ENCODE peak calls at places on chromosome 19, in six cellular contexts. One of them, this sample, is unnamed.

GRCh38 chr19:31110331-31110730 is 238.9 kb downstream of the TSHZ3 start:
- DNase-seq in IMR-90: peak; percentile 45
- DNase-seq in neuronal stem cell: no peak
- DNase-seq in H9: peak; percentile 59
- DNase-seq in H1: peak; percentile 9
- DNase-seq in trophoblast cell: peak; percentile 18
- DNase-seq in this sample: peak; percentile 41

GRCh38 chr19:3136684-3137055 is 837 bp downstream of the GNA15 start:
- DNase-seq in IMR-90: no peak
- DNase-seq in neuronal stem cell: no peak
- DNase-seq in H9: no peak
- DNase-seq in H1: no peak
- DNase-seq in trophoblast cell: peak; percentile 82
- DNase-seq in this sample: no peak

GRCh38 chr19:43438291-43439162 is 23.8 kb downstream of the TEX101 start:
- DNase-seq in IMR-90: peak; percentile 67
- DNase-seq in neuronal stem cell: no peak
- DNase-seq in H9: no peak
- DNase-seq in H1: no peak
- DNase-seq in trophoblast cell: peak; percentile 92
- DNase-seq in this sample: no peak

GRCh38 chr19:39705578-39706188 is 1.4 kb downstream of the LGALS14 start:
- DNase-seq in IMR-90: no peak
- DNase-seq in neuronal stem cell: no peak
- DNase-seq in H9: no peak
- DNase-seq in H1: no peak
- DNase-seq in trophoblast cell: no peak
- DNase-seq in this sample: no peak

GRCh38 chr19:12788025-12788681 is 3.1 kb upstream of the JUNB start:
- DNase-seq in IMR-90: no peak
- DNase-seq in neuronal stem cell: no peak
- DNase-seq in H9: no peak
- DNase-seq in H1: no peak
- DNase-seq in trophoblast cell: no peak
- DNase-seq in this sample: peak; percentile 58

GRCh38 chr19:1469200-1469935 is 9.6 kb downstream of the C19orf25 start:
- DNase-seq in IMR-90: no peak
- DNase-seq in neuronal stem cell: no peak
- DNase-seq in H9: no peak
- DNase-seq in H1: no peak
- DNase-seq in trophoblast cell: no peak
- DNase-seq in this sample: no peak

GRCh38 chr19:12984143-12984627 is 11.1 kb upstream of the NFIX start:
- DNase-seq in IMR-90: no peak
- DNase-seq in neuronal stem cell: no peak
- DNase-seq in H9: peak; percentile 20
- DNase-seq in H1: no peak
- DNase-seq in trophoblast cell: no peak
- DNase-seq in this sample: no peak

GRCh38 chr19:16902545-16902944 is 13.7 kb downstream of the F2RL3 start:
- DNase-seq in IMR-90: no peak
- DNase-seq in neuronal stem cell: no peak
- DNase-seq in H9: no peak
- DNase-seq in H1: no peak
- DNase-seq in trophoblast cell: no peak
- DNase-seq in this sample: no peak

GRCh38 chr19:14322889-14323463 is 58.3 kb upstream of the ADGRE5 start:
- DNase-seq in IMR-90: no peak
- DNase-seq in neuronal stem cell: no peak
- DNase-seq in H9: no peak
- DNase-seq in H1: no peak
- DNase-seq in trophoblast cell: no peak
- DNase-seq in this sample: no peak

GRCh38 chr19:13588953-13589833 is 82.9 kb upstream of the CACNA1A start:
- DNase-seq in IMR-90: peak; percentile 41
- DNase-seq in neuronal stem cell: peak; percentile 71
- DNase-seq in H9: peak; percentile 86
- DNase-seq in H1: peak; percentile 36
- DNase-seq in trophoblast cell: peak; percentile 82
- DNase-seq in this sample: peak; percentile 51

GRCh38 chr19:43465468-43466120 is at the start of gene LYPD3:
- DNase-seq in IMR-90: peak; percentile 31
- DNase-seq in neuronal stem cell: no peak
- DNase-seq in H9: peak; percentile 84
- DNase-seq in H1: no peak
- DNase-seq in trophoblast cell: peak; percentile 98
- DNase-seq in this sample: peak; percentile 33

GRCh38 chr19:45251452-45252354 is 632 bp downstream of the MARK4 start:
- DNase-seq in IMR-90: no peak
- DNase-seq in neuronal stem cell: no peak
- DNase-seq in H9: no peak
- DNase-seq in H1: no peak
- DNase-seq in trophoblast cell: no peak
- DNase-seq in this sample: peak; percentile 41

GRCh38 chr19:11480927-11481776 is at the start of gene ELAVL3:
- DNase-seq in IMR-90: no peak
- DNase-seq in neuronal stem cell: no peak
- DNase-seq in H9: peak; percentile 67
- DNase-seq in H1: no peak
- DNase-seq in trophoblast cell: no peak
- DNase-seq in this sample: peak; percentile 5

GRCh38 chr19:45187421-45188100 is 9.0 kb downstream of the BLOC1S3 start:
- DNase-seq in IMR-90: no peak
- DNase-seq in neuronal stem cell: no peak
- DNase-seq in H9: peak; percentile 63
- DNase-seq in H1: no peak
- DNase-seq in trophoblast cell: peak; percentile 64
- DNase-seq in this sample: no peak

GRCh38 chr19:40691421-40692211 is 1.2 kb upstream of the NUMBL start:
- DNase-seq in IMR-90: no peak
- DNase-seq in neuronal stem cell: no peak
- DNase-seq in H9: peak; percentile 55
- DNase-seq in H1: no peak
- DNase-seq in trophoblast cell: no peak
- DNase-seq in this sample: peak; percentile 9

GRCh38 chr19:2589441-2589840 is 113.1 kb downstream of the GNG7 start:
- DNase-seq in IMR-90: no peak
- DNase-seq in neuronal stem cell: no peak
- DNase-seq in H9: no peak
- DNase-seq in H1: no peak
- DNase-seq in trophoblast cell: no peak
- DNase-seq in this sample: no peak

GRCh38 chr19:12825259-12826131 is 8.9 kb downstream of the RTBDN start:
- DNase-seq in IMR-90: no peak
- DNase-seq in neuronal stem cell: no peak
- DNase-seq in H9: peak; percentile 93
- DNase-seq in H1: no peak
- DNase-seq in trophoblast cell: peak; percentile 42
- DNase-seq in this sample: peak; percentile 39

GRCh38 chr19:49430172-49430677 is 5.0 kb downstream of the GFY start:
- DNase-seq in IMR-90: no peak
- DNase-seq in neuronal stem cell: no peak
- DNase-seq in H9: no peak
- DNase-seq in H1: no peak
- DNase-seq in trophoblast cell: no peak
- DNase-seq in this sample: no peak
- H2AFZ ChIP-seq in IMR-90: no peak overlapping the region
- H2AFZ ChIP-seq in neuronal stem cell: no peak overlapping the region
- H2AFZ ChIP-seq in H9: no peak overlapping the region
- H2AFZ ChIP-seq in H1: no peak overlapping the region
- H2AFZ ChIP-seq in trophoblast cell: no peak overlapping the region
- H2AFZ ChIP-seq in this sample: no peak overlapping the region

GRCh38 chr19:22616659-22617058 is 17.5 kb upstream of the ZNF492 start:
- DNase-seq in IMR-90: no peak
- DNase-seq in neuronal stem cell: no peak
- DNase-seq in H9: no peak
- DNase-seq in H1: no peak
- DNase-seq in trophoblast cell: no peak
- DNase-seq in this sample: no peak

GRCh38 chr19:22609630-22610029 is 24.5 kb upstream of the ZNF492 start:
- DNase-seq in IMR-90: no peak
- DNase-seq in neuronal stem cell: no peak
- DNase-seq in H9: no peak
- DNase-seq in H1: no peak
- DNase-seq in trophoblast cell: no peak
- DNase-seq in this sample: no peak

GRCh38 chr19:22608441-22608840 is 25.7 kb upstream of the ZNF492 start:
- DNase-seq in IMR-90: no peak
- DNase-seq in neuronal stem cell: no peak
- DNase-seq in H9: no peak
- DNase-seq in H1: no peak
- DNase-seq in trophoblast cell: no peak
- DNase-seq in this sample: no peak

GRCh38 chr19:22610121-22610520 is 24.0 kb upstream of the ZNF492 start:
- DNase-seq in IMR-90: no peak
- DNase-seq in neuronal stem cell: no peak
- DNase-seq in H9: no peak
- DNase-seq in H1: no peak
- DNase-seq in trophoblast cell: no peak
- DNase-seq in this sample: no peak

DNA sequence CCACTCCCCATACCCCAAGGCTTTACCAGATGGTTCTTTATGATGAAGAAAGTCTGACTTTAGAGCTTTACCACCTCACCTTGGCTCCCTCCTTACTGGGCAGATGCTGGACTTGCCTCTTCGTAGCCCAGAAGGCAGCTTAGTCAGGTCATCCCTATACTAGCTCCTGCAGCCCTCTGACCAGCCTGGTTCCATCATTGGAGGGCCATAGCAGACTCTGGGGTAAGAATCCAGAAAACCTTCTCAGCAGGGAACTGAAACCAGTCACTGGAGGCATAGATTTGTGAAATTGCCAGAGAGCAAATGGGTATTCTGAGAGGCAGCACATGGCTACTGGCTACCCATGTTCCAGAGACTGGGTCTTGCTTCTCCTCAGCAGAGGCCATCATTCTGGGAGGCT is 21.8 kb upstream of the ZNF492 start:
- DNase-seq in IMR-90: no peak
- DNase-seq in neuronal stem cell: no peak
- DNase-seq in H9: no peak
- DNase-seq in H1: no peak
- DNase-seq in trophoblast cell: no peak
- DNase-seq in this sample: no peak
- H3K9me3 ChIP-seq in IMR-90: peaks cover 38% of the 10 kb centered on the region
- H3K9me3 ChIP-seq in neuronal stem cell: peaks cover 48% of the 10 kb centered on the region
- H3K9me3 ChIP-seq in H9: peaks cover 88% of the 10 kb centered on the region
- H3K9me3 ChIP-seq in H1: peaks cover 86% of the 10 kb centered on the region
- H3K9me3 ChIP-seq in trophoblast cell: peaks cover 61% of the 10 kb centered on the region
- H3K9me3 ChIP-seq in this sample: peaks cover 23% of the 10 kb centered on the region

GRCh38 chr19:49666120-49666444 is 349 bp downstream of the BCL2L12 start:
- DNase-seq in IMR-90: no peak
- DNase-seq in neuronal stem cell: no peak
- DNase-seq in H9: no peak
- DNase-seq in H1: no peak
- DNase-seq in trophoblast cell: no peak
- DNase-seq in this sample: no peak
- H3K4ac ChIP-seq in IMR-90: peak overlapping the region; percentile 4
- H3K4ac ChIP-seq in neuronal stem cell: no peak overlapping the region
- H3K4ac ChIP-seq in H9: no peak overlapping the region
- H3K4ac ChIP-seq in H1: no peak overlapping the region
- H3K4ac ChIP-seq in trophoblast cell: peak overlapping the region; percentile 38
- H3K4ac ChIP-seq in this sample: no peak overlapping the region

GRCh38 chr19:291561-292280 is 518 bp upstream of the PLPP2 start:
- DNase-seq in IMR-90: no peak
- DNase-seq in neuronal stem cell: no peak
- DNase-seq in H9: peak; percentile 52
- DNase-seq in H1: no peak
- DNase-seq in trophoblast cell: peak; percentile 64
- DNase-seq in this sample: no peak

GRCh38 chr19:287381-287871 is 3.8 kb downstream of the PLPP2 start:
- DNase-seq in IMR-90: no peak
- DNase-seq in neuronal stem cell: no peak
- DNase-seq in H9: no peak
- DNase-seq in H1: no peak
- DNase-seq in trophoblast cell: peak; percentile 75
- DNase-seq in this sample: no peak

GRCh38 chr19:288911-289310 is 2.3 kb downstream of the PLPP2 start:
- DNase-seq in IMR-90: no peak
- DNase-seq in neuronal stem cell: no peak
- DNase-seq in H9: no peak
- DNase-seq in H1: no peak
- DNase-seq in trophoblast cell: no peak
- DNase-seq in this sample: no peak

GRCh38 chr19:290539-291521 is at the start of gene PLPP2:
- DNase-seq in IMR-90: no peak
- DNase-seq in neuronal stem cell: no peak
- DNase-seq in H9: peak; percentile 96
- DNase-seq in H1: peak; percentile 85
- DNase-seq in trophoblast cell: peak; percentile 46
- DNase-seq in this sample: no peak

DNA sequence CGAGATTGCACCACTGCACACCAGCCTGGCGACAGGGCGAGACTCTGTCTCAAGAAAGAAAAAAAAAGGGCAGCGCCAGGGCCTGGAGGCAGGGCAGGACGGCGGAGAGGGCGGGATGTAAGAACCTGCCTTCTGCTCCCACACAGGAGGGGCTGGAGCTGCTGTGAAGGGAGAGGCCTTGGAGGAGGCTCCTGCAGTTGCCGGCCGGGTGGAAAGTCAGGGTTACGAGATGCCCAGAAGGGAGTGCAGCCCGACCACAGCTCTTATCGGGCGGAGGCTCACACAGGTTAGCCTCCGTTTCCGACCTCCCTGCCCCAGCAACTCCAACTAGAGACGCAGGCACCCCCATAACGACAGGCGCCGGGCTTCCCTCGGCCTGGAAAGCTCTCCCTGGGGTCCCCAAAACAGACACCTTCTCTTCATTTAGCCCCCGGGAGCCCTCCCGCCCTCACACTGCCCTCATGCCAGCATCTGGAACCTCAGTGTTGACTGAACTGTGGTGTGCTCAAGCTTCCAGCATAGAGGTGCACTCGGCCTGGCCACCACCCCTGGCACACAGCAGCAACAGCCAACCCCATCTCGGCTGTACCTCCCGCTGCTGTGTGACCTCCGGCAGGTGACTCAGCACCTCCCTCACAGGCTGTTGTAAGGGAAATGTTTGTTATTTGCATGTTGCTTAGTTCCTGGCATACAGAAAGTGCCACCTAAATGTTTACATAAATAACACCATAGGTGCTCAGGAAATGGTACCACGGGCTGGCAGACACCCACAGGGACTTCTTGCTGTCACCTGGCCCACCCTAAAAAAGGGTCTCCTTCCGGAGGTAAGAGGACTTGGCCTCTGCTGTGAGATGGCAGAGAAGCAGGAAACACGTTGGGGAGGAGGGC is 1.3 kb downstream of the PLPP2 start:
- DNase-seq in IMR-90: peak; percentile 25
- DNase-seq in neuronal stem cell: no peak
- DNase-seq in H9: peak; percentile 94
- DNase-seq in H1: peak; percentile 71
- DNase-seq in trophoblast cell: peak; percentile 88
- DNase-seq in this sample: peak; percentile 62
- H2AFZ ChIP-seq in IMR-90: no peak overlapping the region
- H2AFZ ChIP-seq in neuronal stem cell: peak overlapping the region; percentile 73
- H2AFZ ChIP-seq in H9: no peak overlapping the region
- H2AFZ ChIP-seq in H1: no peak overlapping the region
- H2AFZ ChIP-seq in trophoblast cell: peak overlapping the region; percentile 93
- H2AFZ ChIP-seq in this sample: no peak overlapping the region

GRCh38 chr19:52370341-52370710 is 603 bp downstream of the ZNF880 start:
- DNase-seq in IMR-90: no peak
- DNase-seq in neuronal stem cell: no peak
- DNase-seq in H9: no peak
- DNase-seq in H1: no peak
- DNase-seq in trophoblast cell: no peak
- DNase-seq in this sample: no peak
- H3K9me3 ChIP-seq in IMR-90: peaks cover 46% of the 10 kb centered on the region
- H3K9me3 ChIP-seq in neuronal stem cell: peaks cover 13% of the 10 kb centered on the region
- H3K9me3 ChIP-seq in H9: peaks cover 17% of the 10 kb centered on the region
- H3K9me3 ChIP-seq in H1: peaks cover 30% of the 10 kb centered on the region
- H3K9me3 ChIP-seq in trophoblast cell: peaks cover 8% of the 10 kb centered on the region
- H3K9me3 ChIP-seq in this sample: peaks cover 65% of the 10 kb centered on the region

GRCh38 chr19:19320362-19321142 is at the start of the genes MAU2 and SUGP1:
- DNase-seq in IMR-90: peak; percentile 90
- DNase-seq in neuronal stem cell: peak; percentile 87
- DNase-seq in H9: peak; percentile 92
- DNase-seq in H1: peak; percentile 73
- DNase-seq in trophoblast cell: peak; percentile 94
- DNase-seq in this sample: peak; percentile 96
- H3K4ac ChIP-seq in IMR-90: peak within 1 kb of the TSS; percentile 88
- H3K4ac ChIP-seq in neuronal stem cell: peak within 1 kb of the TSS; percentile 98
- H3K4ac ChIP-seq in H9: no peak within 1 kb of the TSS
- H3K4ac ChIP-seq in H1: no peak within 1 kb of the TSS
- H3K4ac ChIP-seq in trophoblast cell: peak within 1 kb of the TSS; percentile 97
- H3K4ac ChIP-seq in this sample: peak within 1 kb of the TSS; percentile 94